ENCODE peak calls at places on chromosomes 13 and 19, in four cellular contexts. One of them, this sample, is unnamed. For H3K36me3, the result is how much of the 10 kb centered on the place peaks cover.

GRCh38 chr19:58044391-58044790 is 10.6 kb downstream of the ZSCAN1 start:
- DNase-seq in stomach: no peak
- DNase-seq in GM23338: no peak
- DNase-seq in H1: no peak
- DNase-seq in this sample: no peak

GRCh38 chr19:15666186-15666585 is 6.7 kb upstream of the CYP4F12 start:
- DNase-seq in stomach: no peak
- DNase-seq in GM23338: no peak
- DNase-seq in H1: no peak
- DNase-seq in this sample: no peak

GRCh38 chr13:110334256-110334655 is 27.2 kb downstream of the COL4A2 start:
- DNase-seq in stomach: no peak
- DNase-seq in GM23338: no peak
- DNase-seq in H1: no peak
- DNase-seq in this sample: no peak

GRCh38 chr19:4327252-4327876 is 11.3 kb downstream of the STAP2 start:
- DNase-seq in stomach: peak
- DNase-seq in GM23338: peak
- DNase-seq in H1: peak
- DNase-seq in this sample: no peak

GRCh38 chr19:13995017-13995728 is 10.9 kb downstream of the RFX1 start:
- DNase-seq in stomach: no peak
- DNase-seq in GM23338: no peak
- DNase-seq in H1: no peak
- DNase-seq in this sample: no peak

GRCh38 chr13:75861786-75862185 is 225.7 kb downstream of the LMO7 start:
- DNase-seq in stomach: no peak
- DNase-seq in GM23338: no peak
- DNase-seq in H1: no peak
- DNase-seq in this sample: no peak

GRCh38 chr13:49996951-49997895 is at the start of gene TRIM13:
- DNase-seq in stomach: peak
- DNase-seq in GM23338: peak
- DNase-seq in H1: peak
- DNase-seq in this sample: peak

GRCh38 chr19:30229524-30230174 is 142.5 kb upstream of the ZNF536 start:
- DNase-seq in stomach: no peak
- DNase-seq in GM23338: peak
- DNase-seq in H1: no peak
- DNase-seq in this sample: no peak

GRCh38 chr13:102333320-102334181 is 68.3 kb downstream of the FGF14 start:
- DNase-seq in stomach: no peak
- DNase-seq in GM23338: peak
- DNase-seq in H1: no peak
- DNase-seq in this sample: no peak

GRCh38 chr19:51546650-51547396 is 15.4 kb upstream of the SIGLEC6 start:
- DNase-seq in stomach: no peak
- DNase-seq in GM23338: no peak
- DNase-seq in H1: no peak
- DNase-seq in this sample: no peak

GRCh38 chr19:28065026-28065425 is 1147.9 kb downstream of the UQCRFS1 start:
- DNase-seq in stomach: no peak
- DNase-seq in GM23338: peak
- DNase-seq in H1: no peak
- DNase-seq in this sample: no peak

GRCh38 chr13:51262501-51263211 is 40.5 kb downstream of the FAM124A start:
- DNase-seq in stomach: no peak
- DNase-seq in GM23338: no peak
- DNase-seq in H1: no peak
- DNase-seq in this sample: no peak

GRCh38 chr13:54185785-54186184 is 1157.2 kb downstream of the OLFM4 start:
- DNase-seq in stomach: no peak
- DNase-seq in GM23338: peak
- DNase-seq in H1: no peak
- DNase-seq in this sample: no peak

GRCh38 chr13:64239372-64239771 is 2823.7 kb upstream of the PCDH20 start:
- DNase-seq in stomach: no peak
- DNase-seq in GM23338: peak
- DNase-seq in H1: no peak
- DNase-seq in this sample: no peak

GRCh38 chr13:31245974-31246373 is 46.2 kb downstream of the B3GLCT start:
- DNase-seq in stomach: no peak
- DNase-seq in GM23338: no peak
- DNase-seq in H1: no peak
- DNase-seq in this sample: no peak

GRCh38 chr19:30103981-30104380 is 161.9 kb downstream of the URI1 start:
- DNase-seq in stomach: no peak
- DNase-seq in GM23338: no peak
- DNase-seq in H1: no peak
- DNase-seq in this sample: no peak

GRCh38 chr13:26881154-26881553 is 120.6 kb upstream of the GPR12 start:
- DNase-seq in stomach: no peak
- DNase-seq in GM23338: no peak
- DNase-seq in H1: no peak
- DNase-seq in this sample: no peak

GRCh38 chr19:8050274-8051096 is 2.1 kb upstream of the CCL25 start:
- DNase-seq in stomach: peak
- DNase-seq in GM23338: peak
- DNase-seq in H1: peak
- DNase-seq in this sample: peak

GRCh38 chr13:75489502-75490263 is 7.7 kb upstream of the TBC1D4 start:
- DNase-seq in stomach: peak
- DNase-seq in GM23338: no peak
- DNase-seq in H1: no peak
- DNase-seq in this sample: no peak

GRCh38 chr19:43563816-43564215 is 11.5 kb downstream of the XRCC1 start:
- DNase-seq in stomach: no peak
- DNase-seq in GM23338: no peak
- DNase-seq in H1: no peak
- DNase-seq in this sample: no peak

GRCh38 chr13:75250526-75251183 is 231.3 kb downstream of the TBC1D4 start:
- DNase-seq in stomach: no peak
- DNase-seq in GM23338: no peak
- DNase-seq in H1: no peak
- DNase-seq in this sample: peak

GRCh38 chr13:101673360-101674105 is 221.1 kb downstream of the ITGBL1 start:
- DNase-seq in stomach: no peak
- DNase-seq in GM23338: no peak
- DNase-seq in H1: no peak
- DNase-seq in this sample: no peak

GRCh38 chr13:25300861-25301346 is 521 bp upstream of the NUP58 start:
- DNase-seq in stomach: no peak
- DNase-seq in GM23338: peak
- DNase-seq in H1: no peak
- DNase-seq in this sample: no peak

GRCh38 chr13:28746289-28746612 is 27.5 kb upstream of the SLC46A3 start:
- DNase-seq in stomach: no peak
- DNase-seq in GM23338: no peak
- DNase-seq in H1: no peak
- DNase-seq in this sample: no peak

GRCh38 chr19:55606471-55606787 is 982 bp downstream of the ZNF865 start:
- DNase-seq in stomach: no peak
- DNase-seq in GM23338: no peak
- DNase-seq in H1: no peak
- DNase-seq in this sample: no peak

GRCh38 chr19:55605637-55606470 is at the start of gene ZNF865:
- DNase-seq in stomach: peak
- DNase-seq in GM23338: peak
- DNase-seq in H1: no peak
- DNase-seq in this sample: peak

GRCh38 chr19:55606817-55607216 is 1.4 kb downstream of the ZNF865 start:
- DNase-seq in stomach: no peak
- DNase-seq in GM23338: no peak
- DNase-seq in H1: no peak
- DNase-seq in this sample: no peak

GRCh38 chr19:55603581-55604292 is 1.7 kb upstream of the ZNF865 start:
- DNase-seq in stomach: no peak
- DNase-seq in GM23338: peak
- DNase-seq in H1: no peak
- DNase-seq in this sample: no peak

GRCh38 chr19:55605207-55605636 is 225 bp upstream of the ZNF865 start:
- DNase-seq in stomach: peak
- DNase-seq in GM23338: peak
- DNase-seq in H1: peak
- DNase-seq in this sample: peak
- TF ChIP-seq POLR2AphosphoS5 in stomach: peak
- TF ChIP-seq POLR2AphosphoS5 in GM23338: peak
- TF ChIP-seq POLR2AphosphoS5 in H1: peak
- TF ChIP-seq POLR2AphosphoS5 in this sample: peak

GRCh38 chr13:113320226-113320875 is 23.3 kb downstream of the LAMP1 start:
- DNase-seq in stomach: no peak
- DNase-seq in GM23338: no peak
- DNase-seq in H1: no peak
- DNase-seq in this sample: no peak

GRCh38 chr13:113321546-113321945 is 24.5 kb downstream of the LAMP1 start:
- DNase-seq in stomach: no peak
- DNase-seq in GM23338: no peak
- DNase-seq in H1: no peak
- DNase-seq in this sample: no peak

GRCh38 chr13:113317031-113317430 is 20.0 kb downstream of the LAMP1 start:
- DNase-seq in stomach: no peak
- DNase-seq in GM23338: no peak
- DNase-seq in H1: no peak
- DNase-seq in this sample: no peak

GRCh38 chr13:113318956-113319355 is 21.9 kb downstream of the LAMP1 start:
- DNase-seq in stomach: no peak
- DNase-seq in GM23338: no peak
- DNase-seq in H1: no peak
- DNase-seq in this sample: no peak

DNA sequence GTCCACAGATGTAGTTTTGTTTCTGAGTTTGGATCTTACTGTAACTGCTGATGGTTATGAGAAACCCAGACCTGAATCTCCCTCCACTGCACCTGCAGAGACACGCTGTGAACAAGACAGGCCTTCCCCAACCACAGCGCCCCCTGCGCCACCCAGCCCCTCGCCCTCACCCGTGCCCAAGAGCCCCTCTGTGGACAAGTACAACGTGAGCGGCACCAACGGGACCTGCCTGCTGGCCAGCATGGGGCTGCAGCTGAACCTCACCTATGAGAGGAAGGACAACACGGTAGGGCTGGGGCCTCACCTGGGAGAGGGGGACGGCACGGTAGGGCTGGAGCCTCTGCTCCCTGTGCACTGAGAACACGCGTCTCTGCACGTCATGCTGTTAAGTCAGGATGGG is 22.3 kb downstream of the LAMP1 start:
- DNase-seq in stomach: no peak
- DNase-seq in GM23338: no peak
- DNase-seq in H1: no peak
- DNase-seq in this sample: no peak
- H3K36me3 ChIP-seq in stomach: half or more
- H3K36me3 ChIP-seq in GM23338: under half
- H3K36me3 ChIP-seq in H1: under half
- H3K36me3 ChIP-seq in this sample: half or more

DNA sequence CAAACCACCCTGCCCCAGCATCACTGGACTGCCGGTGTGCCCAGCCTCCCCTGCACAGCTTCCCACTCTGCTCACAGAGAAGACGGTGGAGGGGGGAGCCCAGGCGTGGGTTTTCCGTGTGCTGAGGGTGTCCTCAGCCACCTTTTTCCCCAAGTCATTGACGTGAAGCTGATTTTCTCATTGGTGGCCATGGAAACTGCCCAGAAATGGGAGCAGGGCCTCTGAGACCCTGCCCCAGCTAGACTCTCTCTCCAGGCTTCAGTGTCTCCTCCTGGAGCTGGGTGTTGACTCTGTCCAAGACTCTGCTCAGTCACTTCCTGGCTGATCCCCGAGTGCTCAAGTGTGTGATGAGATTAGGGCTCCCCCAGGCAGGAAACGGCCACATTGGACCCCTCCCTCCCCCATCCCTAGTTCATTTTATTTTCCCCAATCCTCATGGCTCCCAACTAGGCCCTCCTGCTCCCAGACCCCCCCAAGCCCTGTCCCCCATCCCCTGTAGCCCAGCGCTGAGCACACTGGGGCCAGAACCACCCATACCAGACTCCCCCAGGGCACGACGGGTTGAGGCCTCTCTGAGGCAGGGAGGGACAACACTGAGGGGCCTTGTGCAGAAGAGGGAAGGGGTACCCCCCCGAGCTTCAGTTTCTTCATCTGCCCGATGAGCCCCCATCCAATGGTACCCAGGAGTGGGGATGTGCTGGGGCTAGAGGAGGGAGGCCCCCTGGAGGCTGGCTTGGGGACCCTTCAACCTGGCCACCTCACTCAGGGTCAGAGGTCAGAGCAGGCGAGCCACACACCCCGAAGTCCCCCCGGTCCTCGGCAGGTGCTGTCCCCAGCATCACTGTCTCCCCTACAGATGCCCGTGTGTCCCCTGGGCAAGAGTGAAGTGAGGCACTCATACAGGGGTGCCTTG is 1.2 kb upstream of the F2RL3 start:
- DNase-seq in stomach: no peak
- DNase-seq in GM23338: no peak
- DNase-seq in H1: no peak
- DNase-seq in this sample: no peak
- TF ChIP-seq POLR2AphosphoS5 in stomach: no peak
- TF ChIP-seq POLR2AphosphoS5 in GM23338: no peak
- TF ChIP-seq POLR2AphosphoS5 in H1: no peak
- TF ChIP-seq POLR2AphosphoS5 in this sample: no peak

GRCh38 chr19:10274589-10274988 is 3.7 kb downstream of the ICAM1 start:
- DNase-seq in stomach: no peak
- DNase-seq in GM23338: no peak
- DNase-seq in H1: no peak
- DNase-seq in this sample: no peak
- H3K36me3 ChIP-seq in stomach: under half
- H3K36me3 ChIP-seq in GM23338: under half
- H3K36me3 ChIP-seq in H1: under half
- H3K36me3 ChIP-seq in this sample: under half

DNA sequence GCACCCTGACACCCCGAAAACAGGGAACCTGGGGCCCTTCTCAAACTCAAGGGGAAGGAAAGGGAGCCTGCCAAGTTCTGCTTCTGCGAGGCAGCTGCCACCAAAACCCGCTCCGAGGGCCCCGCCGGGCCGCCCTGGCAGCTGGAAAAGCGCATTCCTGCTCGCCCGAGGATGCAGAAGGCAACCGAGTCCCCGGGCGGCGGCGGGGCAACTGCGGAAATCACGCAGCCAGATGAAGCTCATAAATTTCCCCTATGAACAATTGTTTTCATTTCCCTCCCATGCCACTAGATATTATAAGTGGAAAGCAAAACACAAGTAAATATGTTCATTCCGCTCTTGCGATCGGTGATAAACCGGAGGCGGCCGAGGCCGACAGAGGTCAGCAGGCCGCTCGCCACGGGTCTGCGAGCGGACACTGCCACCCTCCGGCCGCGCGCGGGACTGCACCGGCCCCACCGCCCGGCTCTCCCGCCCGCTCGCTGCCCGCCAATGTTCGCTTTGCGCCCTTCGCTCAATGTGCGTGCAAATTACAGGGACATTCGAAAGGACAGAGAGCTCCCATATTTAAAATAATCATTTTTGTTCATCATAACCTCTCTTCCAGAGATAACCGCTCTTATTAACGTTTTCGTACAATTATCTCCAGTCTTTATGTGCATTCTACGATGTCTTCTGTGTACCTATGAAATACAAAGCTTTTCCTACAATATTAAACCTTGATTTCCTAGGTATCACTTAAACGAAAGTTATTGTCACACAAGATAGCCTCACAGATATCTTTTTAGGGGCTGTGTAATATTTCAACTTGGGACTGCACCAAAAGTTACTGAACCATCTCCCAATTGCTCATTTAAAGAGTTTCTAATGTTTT is 120.8 kb upstream of the ZNF507 start:
- DNase-seq in stomach: peak
- DNase-seq in GM23338: peak
- DNase-seq in H1: no peak
- DNase-seq in this sample: no peak
- TF ChIP-seq POLR2AphosphoS5 in stomach: no peak
- TF ChIP-seq POLR2AphosphoS5 in GM23338: no peak
- TF ChIP-seq POLR2AphosphoS5 in H1: no peak
- TF ChIP-seq POLR2AphosphoS5 in this sample: no peak

This sample was measured in esophagus muscularis mucosa.